ENCODE peak calls at places on chromosomes 4 and X, in six cellular contexts. W, D, G, L, Y and Z are unnamed samples.

GRCh38 chr4:173765731-173766130 is 235.7 kb upstream of the HAND2 start:
- DNase-seq in D (no peak), L (no peak), W (no peak), G (no peak), Y (no peak), Z (no peak)

GRCh38 chr4:155805016-155805415 is 46.2 kb downstream of the GUCY1B1 start:
- DNase-seq in L (no peak), W (no peak), Y (no peak), D (no peak), G (no peak), Z (no peak)

GRCh38 chrX:72540318-72540717 is 32.3 kb downstream of the HDAC8 start:
- DNase-seq in D (no peak), L (no peak), G (no peak), Y (no peak), W (no peak), Z (no peak)

GRCh38 chr4:44232262-44232661 is 216.3 kb downstream of the KCTD8 start:
- DNase-seq in W (no peak), D (no peak), Y (no peak), L (no peak), G (no peak), Z (no peak)

GRCh38 chr4:65747386-65747785 is 77.1 kb upstream of the EPHA5 start:
- DNase-seq in W (no peak), D (no peak), G (no peak), L (no peak), Y (no peak), Z (no peak)

GRCh38 chr4:74016068-74016467 is 17.6 kb upstream of the CXCL5 start:
- DNase-seq in D (no peak), W (no peak), Y (no peak), G (no peak), L (no peak), Z (no peak)

GRCh38 chr4:1410491-1411325 is 4.5 kb upstream of the NKX1-1 start:
- DNase-seq in W (peak; percentile 63), D (peak; percentile 33), Y (no peak), L (peak; percentile 33), G (peak; percentile 59), Z (no peak)

GRCh38 chr4:53962516-53963225 is 101.7 kb downstream of the CHIC2 start:
- DNase-seq in G (no peak), W (no peak), D (no peak), L (no peak), Y (no peak), Z (no peak)

GRCh38 chr4:20444599-20445337 is 193.1 kb downstream of the SLIT2 start:
- DNase-seq in L (no peak), Y (no peak), W (no peak), D (no peak), G (no peak), Z (no peak)

GRCh38 chr4:57492479-57492878 is 382.3 kb upstream of the IGFBP7 start:
- DNase-seq in W (no peak), Y (no peak), L (no peak), G (no peak), D (no peak), Z (no peak)

GRCh38 chr4:85113706-85114105 is 147.2 kb upstream of the WDFY3 start:
- DNase-seq in D (no peak), W (no peak), Y (no peak), L (no peak), G (no peak), Z (no peak)

GRCh38 chrX:31209005-31209612 is 137.3 kb upstream of the FTHL17 start:
- DNase-seq in Y (no peak), L (no peak), W (no peak), G (no peak), D (no peak), Z (no peak)

GRCh38 chrX:109660756-109661155 is 35.8 kb upstream of the KCNE5 start:
- DNase-seq in D (no peak), W (no peak), L (no peak), Y (no peak), G (no peak), Z (no peak)

GRCh38 chrX:13091111-13091765 is 46.8 kb upstream of the FAM9C start:
- DNase-seq in D (no peak), W (no peak), Y (no peak), L (no peak), G (no peak), Z (no peak)

GRCh38 chrX:150683536-150684146 is 9.6 kb upstream of the MTMR1 start:
- DNase-seq in W (no peak), D (no peak), G (peak; percentile 30), L (no peak), Y (no peak), Z (no peak)

GRCh38 chr4:86011117-86011516 is 348.7 kb downstream of the MAPK10 start:
- DNase-seq in W (no peak), D (no peak), L (no peak), Y (no peak), G (no peak), Z (peak; percentile 28)

GRCh38 chr4:123064390-123064789 is 142.0 kb upstream of the NUDT6 start:
- DNase-seq in W (no peak), D (no peak), Y (no peak), L (no peak), G (no peak), Z (no peak)

GRCh38 chr4:123107444-123108252 is 185.3 kb upstream of the NUDT6 start:
- DNase-seq in G (no peak), L (no peak), D (no peak), Y (no peak), W (no peak), Z (no peak)

DNA sequence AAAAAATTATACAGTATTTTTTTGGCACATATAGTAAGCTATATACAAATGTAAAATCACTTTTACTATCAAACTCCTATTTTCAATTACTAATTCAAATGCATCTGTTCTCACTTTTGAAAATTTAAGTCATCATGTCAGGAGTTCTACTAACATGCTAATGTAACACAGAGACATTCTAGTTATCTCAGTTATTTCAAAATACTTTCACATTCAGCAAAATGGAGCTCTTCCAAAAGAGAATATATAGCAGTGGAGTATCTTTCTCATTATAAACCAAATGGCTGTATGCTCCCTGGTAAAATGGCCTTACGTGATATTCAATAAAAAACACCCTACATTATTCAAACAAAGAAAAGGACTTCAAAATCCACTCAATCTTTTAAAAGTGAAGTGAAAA is 42.3 kb downstream of the RFC1 start:
- DNase-seq in Y (no peak), D (no peak), L (no peak), G (no peak), W (no peak), Z (no peak)
- H3K27ac ChIP-seq in Y (peak overlapping the region; percentile 9), D (peak overlapping the region; percentile 22), L (no peak overlapping the region), G (no peak overlapping the region), W (no peak overlapping the region), Z (no peak overlapping the region)

DNA sequence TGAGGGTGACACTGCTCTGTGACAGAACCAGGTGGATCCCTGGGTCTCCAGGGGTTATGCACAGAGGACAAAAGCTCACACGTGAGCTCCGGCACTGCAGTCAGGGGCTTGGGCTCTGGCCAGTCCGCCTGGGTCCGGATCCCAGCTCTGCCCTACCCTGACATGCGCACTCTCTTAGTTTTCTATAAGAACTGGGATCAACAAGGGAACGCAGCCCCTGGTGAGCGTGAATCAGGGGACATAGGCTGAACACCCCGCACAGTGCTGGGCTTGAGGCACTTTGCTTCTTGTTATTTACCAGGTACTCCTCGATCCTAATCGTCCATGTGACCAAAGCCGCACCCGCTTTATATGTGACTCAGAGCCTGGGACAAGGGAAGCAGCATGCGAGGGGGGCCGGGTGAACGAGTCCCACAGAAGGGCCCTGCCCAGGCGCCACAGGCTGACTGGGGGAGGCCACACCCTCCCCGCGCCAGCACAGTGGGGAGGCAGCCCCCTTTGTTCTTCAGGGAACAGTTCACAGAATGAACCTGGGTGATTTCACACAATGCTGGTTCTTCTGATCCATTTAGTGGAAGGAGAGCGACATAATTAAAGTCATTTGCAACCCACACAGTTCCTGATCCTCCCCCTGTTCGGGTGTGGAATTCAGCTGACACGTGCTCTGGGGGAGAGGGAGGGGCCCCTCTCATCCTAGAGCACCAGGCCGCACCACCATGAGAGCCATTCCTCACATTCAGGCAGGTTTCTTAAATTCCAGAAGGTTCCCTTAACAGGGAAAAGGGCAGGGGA is 55.5 kb downstream of the WFS1 start:
- DNase-seq in W (peak; percentile 38), G (no peak), L (peak; percentile 71), Y (no peak), D (peak; percentile 49), Z (no peak)
- H3K27ac ChIP-seq in W (peak overlapping the region; percentile 75), G (no peak overlapping the region), L (peak overlapping the region; percentile 29), Y (no peak overlapping the region), D (peak overlapping the region; percentile 56), Z (peak overlapping the region; percentile 63)

DNA sequence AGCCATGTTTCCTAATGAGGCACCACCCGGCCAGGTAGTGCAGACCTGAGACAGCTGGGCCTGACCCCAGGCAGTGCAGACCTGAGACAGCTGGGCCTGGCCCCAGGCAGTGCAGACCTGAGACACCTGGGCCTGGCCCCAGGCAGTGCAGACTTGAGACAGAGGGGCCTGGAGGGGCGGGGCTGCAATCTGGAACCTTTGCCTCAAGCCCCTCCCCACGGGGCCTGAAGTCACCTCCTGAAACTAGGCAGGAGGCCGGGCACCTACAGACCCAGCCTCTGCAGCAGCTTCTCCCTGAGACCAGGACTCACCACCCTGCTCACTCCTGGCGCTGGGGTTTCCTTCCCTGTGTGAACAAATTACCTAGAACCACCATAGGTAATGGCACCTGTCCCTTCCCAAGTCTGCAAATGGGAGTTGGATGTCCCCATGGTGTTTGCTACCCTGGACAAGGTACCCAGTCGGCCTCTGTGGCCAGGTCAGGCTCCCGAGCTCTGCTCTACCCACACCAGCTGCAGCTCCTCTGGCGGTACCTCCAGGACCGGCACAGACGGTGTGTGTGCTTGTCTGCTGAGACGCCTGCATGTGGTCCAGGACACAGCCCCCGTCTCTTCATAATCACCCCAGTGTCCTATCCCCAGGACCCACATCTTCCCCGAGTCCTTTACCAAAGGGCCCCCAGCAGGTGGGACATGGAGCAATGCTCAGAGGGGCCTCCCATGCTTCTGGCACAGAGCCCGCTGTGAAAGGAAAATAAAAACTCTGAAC is 53.1 kb upstream of the C4orf50 start:
- DNase-seq in Y (no peak), G (no peak), L (no peak), W (no peak), D (no peak), Z (no peak)
- H3K27ac ChIP-seq in Y (no peak overlapping the region), G (no peak overlapping the region), L (peak overlapping the region; percentile 60), W (no peak overlapping the region), D (no peak overlapping the region), Z (no peak overlapping the region)

GRCh38 chrX:103367502-103367901 is 8.8 kb upstream of the BEX3 start:
- DNase-seq in D (no peak), W (no peak), G (no peak), Y (no peak), L (no peak), Z (no peak)
- H3K27ac ChIP-seq in D (no peak overlapping the region), W (no peak overlapping the region), G (no peak overlapping the region), Y (no peak overlapping the region), L (no peak overlapping the region), Z (no peak overlapping the region)

DNA sequence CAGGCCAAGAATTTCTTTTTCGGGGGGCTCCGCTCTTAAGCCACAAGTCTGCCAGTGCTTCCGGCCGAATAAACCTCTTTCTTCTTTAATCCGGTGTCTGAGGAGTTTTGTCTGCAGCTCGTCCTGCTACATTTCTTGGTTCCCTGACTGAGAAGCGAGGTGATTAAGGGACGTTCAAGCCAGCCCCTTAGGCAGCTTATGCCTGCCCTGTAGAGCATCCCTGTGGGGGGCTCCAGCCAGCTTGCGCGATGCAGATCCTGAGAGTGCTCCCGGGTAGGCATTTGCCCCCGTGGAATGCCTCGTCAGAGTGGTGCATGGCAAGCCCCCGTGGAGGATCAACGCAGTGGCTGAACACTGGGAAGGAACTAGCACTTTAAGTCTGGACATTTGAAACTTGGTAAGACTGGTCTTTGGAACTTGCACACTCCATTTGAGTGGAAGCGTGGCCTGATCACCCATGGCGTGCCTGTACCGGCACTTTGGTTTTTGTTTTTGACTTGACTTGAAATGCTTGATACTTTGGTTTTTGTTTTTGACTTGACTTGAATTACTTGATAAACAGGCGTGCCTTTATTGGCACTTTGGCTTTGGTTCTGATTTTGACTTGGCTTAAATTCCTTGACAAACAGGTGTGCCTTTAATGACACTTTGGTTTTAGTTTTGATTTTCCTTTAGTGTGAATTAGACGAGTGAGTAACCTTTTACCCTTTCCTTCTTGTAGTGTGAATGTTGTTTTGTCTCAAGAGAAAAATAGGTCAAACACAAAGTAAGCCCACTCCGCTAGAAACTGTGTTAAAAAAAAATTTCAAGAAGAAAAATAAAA is 6.1 kb downstream of the ACOX3 start:
- DNase-seq in D (no peak), W (no peak), Y (no peak), L (no peak), G (no peak), Z (no peak)
- H3K27ac ChIP-seq in D (no peak overlapping the region), W (no peak overlapping the region), Y (no peak overlapping the region), L (peak overlapping the region; percentile 73), G (peak overlapping the region; percentile 11), Z (no peak overlapping the region)